ENCODE peak calls at places on chromosome 1, in seven cellular contexts. One of them, this sample, is unnamed.

GRCh38 chr1:56533197-56533596 is 46.2 kb downstream of the PLPP3 start:
- DNase-seq in A549: no peak
- DNase-seq in IMR-90: no peak
- DNase-seq in stomach: no peak
- DNase-seq in right lobe of liver: no peak
- DNase-seq in K562: no peak
- DNase-seq in esophagus squamous epithelium: no peak
- DNase-seq in this sample: no peak

GRCh38 chr1:168138134-168138533 is 1.4 kb upstream of the GPR161 start:
- DNase-seq in A549: no peak
- DNase-seq in K562: no peak
- DNase-seq in esophagus squamous epithelium: no peak
- DNase-seq in stomach: no peak
- DNase-seq in IMR-90: peak
- DNase-seq in right lobe of liver: no peak
- DNase-seq in this sample: no peak

GRCh38 chr1:43973981-43974442 is 748 bp upstream of the ATP6V0B start:
- DNase-seq in A549: peak
- DNase-seq in IMR-90: no peak
- DNase-seq in K562: no peak
- DNase-seq in right lobe of liver: no peak
- DNase-seq in esophagus squamous epithelium: no peak
- DNase-seq in stomach: no peak
- DNase-seq in this sample: no peak

GRCh38 chr1:197360068-197360467 is 92.0 kb downstream of the CRB1 start:
- DNase-seq in right lobe of liver: no peak
- DNase-seq in stomach: no peak
- DNase-seq in A549: no peak
- DNase-seq in K562: no peak
- DNase-seq in IMR-90: peak
- DNase-seq in esophagus squamous epithelium: no peak
- DNase-seq in this sample: peak

GRCh38 chr1:45765999-45766792 is 15.7 kb upstream of the IPP start:
- DNase-seq in stomach: no peak
- DNase-seq in right lobe of liver: no peak
- DNase-seq in IMR-90: no peak
- DNase-seq in esophagus squamous epithelium: no peak
- DNase-seq in K562: no peak
- DNase-seq in A549: no peak
- DNase-seq in this sample: no peak

GRCh38 chr1:221605569-221605968 is 136.3 kb downstream of the DUSP10 start:
- DNase-seq in stomach: no peak
- DNase-seq in IMR-90: no peak
- DNase-seq in right lobe of liver: no peak
- DNase-seq in esophagus squamous epithelium: no peak
- DNase-seq in K562: no peak
- DNase-seq in A549: no peak
- DNase-seq in this sample: no peak

GRCh38 chr1:245129321-245129720 is 25.5 kb upstream of the KIF26B start:
- DNase-seq in A549: no peak
- DNase-seq in esophagus squamous epithelium: no peak
- DNase-seq in right lobe of liver: no peak
- DNase-seq in stomach: no peak
- DNase-seq in IMR-90: no peak
- DNase-seq in K562: no peak
- DNase-seq in this sample: no peak

GRCh38 chr1:16351994-16352841 is at the start of gene FBXO42:
- DNase-seq in A549: peak
- DNase-seq in stomach: peak
- DNase-seq in esophagus squamous epithelium: peak
- DNase-seq in K562: peak
- DNase-seq in IMR-90: peak
- DNase-seq in right lobe of liver: peak
- DNase-seq in this sample: peak

DNA sequence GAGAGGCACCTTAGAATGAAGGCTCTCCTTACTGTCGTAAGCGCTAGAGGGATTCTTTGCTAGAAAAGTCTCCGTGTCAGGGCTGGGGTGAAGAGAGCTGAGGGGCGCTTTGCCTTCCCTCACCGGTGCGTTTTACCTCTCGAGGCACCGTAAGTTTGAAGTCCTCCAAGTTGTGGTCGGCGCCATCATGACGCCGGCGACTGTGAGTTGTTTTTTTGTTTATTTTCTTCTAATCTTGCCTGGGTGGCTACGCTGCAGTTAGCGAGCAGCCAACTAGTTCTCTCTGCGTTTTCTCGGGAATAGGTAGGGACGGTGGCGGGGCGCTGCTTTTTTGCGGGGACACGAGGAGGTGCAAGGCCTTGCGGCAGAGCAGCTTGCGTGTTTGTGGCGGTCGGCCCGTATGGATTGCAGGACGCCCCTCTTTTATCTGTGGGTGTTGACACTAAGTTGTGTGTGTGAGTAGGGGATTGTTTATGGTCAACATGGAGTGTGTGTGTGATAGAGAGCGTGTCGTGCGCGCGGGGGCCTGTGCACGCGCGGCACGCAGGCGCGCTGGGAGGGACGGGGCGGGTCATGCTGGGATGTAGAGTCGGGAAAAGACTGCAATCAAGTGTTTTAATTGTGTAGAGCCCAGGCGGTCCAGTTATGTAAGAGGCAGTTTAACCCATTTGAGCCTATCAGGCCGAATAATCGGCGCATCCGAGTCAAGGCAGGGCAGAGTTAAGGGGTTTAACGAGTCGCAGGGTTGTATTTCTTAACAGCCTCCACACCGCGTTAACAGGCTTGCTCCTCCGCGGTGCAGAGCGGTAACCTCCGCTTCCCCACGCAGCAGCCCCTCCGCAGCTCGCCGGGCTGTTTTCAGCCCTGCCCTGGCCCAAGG is 1.1 kb upstream of the NEGR1 start:
- DNase-seq in IMR-90: peak
- DNase-seq in esophagus squamous epithelium: no peak
- DNase-seq in K562: no peak
- DNase-seq in stomach: peak
- DNase-seq in A549: no peak
- DNase-seq in right lobe of liver: peak
- DNase-seq in this sample: peak
- TF ChIP-seq POLR2A in IMR-90: no peak
- TF ChIP-seq POLR2A in esophagus squamous epithelium: peak
- TF ChIP-seq POLR2A in K562: no peak
- TF ChIP-seq POLR2A in stomach: no peak
- TF ChIP-seq POLR2A in A549: no peak
- TF ChIP-seq POLR2A in right lobe of liver: no peak
- TF ChIP-seq POLR2A in this sample: no peak

DNA sequence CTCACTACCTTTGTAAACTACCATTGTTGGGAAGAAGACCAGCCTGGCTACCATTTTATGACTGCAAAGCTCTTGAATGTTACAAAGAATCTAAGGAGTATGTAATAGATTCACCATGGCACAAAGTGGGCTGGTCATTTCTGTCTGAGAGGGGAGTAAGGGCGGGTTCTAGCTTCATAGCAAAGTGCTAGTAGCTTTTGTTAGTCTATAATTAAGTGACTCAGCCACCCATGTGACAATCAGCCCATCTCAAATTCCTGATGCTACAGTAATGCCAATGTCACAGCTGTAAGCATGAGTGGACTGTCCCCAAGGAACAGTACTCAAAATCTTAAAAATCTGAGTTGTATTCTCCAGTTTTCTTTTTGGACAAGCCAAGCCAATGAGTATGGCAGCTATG is 15.4 kb upstream of the OTUD3 start:
- DNase-seq in K562: no peak
- DNase-seq in A549: no peak
- DNase-seq in right lobe of liver: no peak
- DNase-seq in IMR-90: no peak
- DNase-seq in stomach: no peak
- DNase-seq in esophagus squamous epithelium: no peak
- DNase-seq in this sample: no peak
- H3K27ac ChIP-seq in K562: no peak
- H3K27ac ChIP-seq in A549: no peak
- H3K27ac ChIP-seq in right lobe of liver: no peak
- H3K27ac ChIP-seq in IMR-90: no peak
- H3K27ac ChIP-seq in stomach: no peak
- H3K27ac ChIP-seq in esophagus squamous epithelium: no peak
- H3K27ac ChIP-seq in this sample: no peak

DNA sequence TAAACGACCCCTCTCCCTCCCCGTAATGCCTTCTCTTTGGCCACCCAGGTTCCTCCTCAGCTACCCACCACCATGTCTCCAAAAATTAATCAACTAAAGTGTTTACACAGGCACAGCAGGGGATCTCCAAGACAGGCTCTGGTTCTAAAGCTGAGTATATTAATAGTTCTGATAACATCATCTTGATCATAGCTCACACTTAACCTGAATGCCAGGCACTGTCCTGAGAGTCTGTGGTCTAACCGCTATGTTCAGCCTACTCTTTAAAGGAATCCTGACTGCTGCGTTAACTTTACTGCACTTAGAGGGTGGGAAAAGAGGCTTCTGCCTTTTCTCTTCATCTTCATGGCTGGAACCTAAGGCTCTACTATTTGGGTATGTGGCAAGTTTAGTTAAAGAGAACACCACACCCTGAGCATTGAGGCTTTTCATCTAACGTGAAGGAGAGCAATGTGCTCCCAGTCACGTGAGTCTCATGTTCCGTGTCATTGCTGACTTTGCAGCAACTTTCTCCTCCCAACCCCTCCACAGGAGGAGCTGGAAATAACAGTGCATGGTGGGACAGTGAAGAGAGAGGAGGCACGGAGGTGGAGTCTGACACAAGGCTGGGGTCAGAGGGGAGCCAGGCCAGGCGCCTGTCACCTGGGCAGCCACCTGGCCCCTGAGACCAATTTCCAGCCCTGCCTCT is 86.4 kb downstream of the FAM78B start:
- DNase-seq in A549: no peak
- DNase-seq in esophagus squamous epithelium: no peak
- DNase-seq in K562: no peak
- DNase-seq in IMR-90: no peak
- DNase-seq in stomach: no peak
- DNase-seq in right lobe of liver: no peak
- DNase-seq in this sample: no peak
- H3K4me3 ChIP-seq in A549: no peak
- H3K4me3 ChIP-seq in esophagus squamous epithelium: no peak
- H3K4me3 ChIP-seq in K562: no peak
- H3K4me3 ChIP-seq in IMR-90: no peak
- H3K4me3 ChIP-seq in stomach: no peak
- H3K4me3 ChIP-seq in right lobe of liver: no peak
- H3K4me3 ChIP-seq in this sample: no peak

DNA sequence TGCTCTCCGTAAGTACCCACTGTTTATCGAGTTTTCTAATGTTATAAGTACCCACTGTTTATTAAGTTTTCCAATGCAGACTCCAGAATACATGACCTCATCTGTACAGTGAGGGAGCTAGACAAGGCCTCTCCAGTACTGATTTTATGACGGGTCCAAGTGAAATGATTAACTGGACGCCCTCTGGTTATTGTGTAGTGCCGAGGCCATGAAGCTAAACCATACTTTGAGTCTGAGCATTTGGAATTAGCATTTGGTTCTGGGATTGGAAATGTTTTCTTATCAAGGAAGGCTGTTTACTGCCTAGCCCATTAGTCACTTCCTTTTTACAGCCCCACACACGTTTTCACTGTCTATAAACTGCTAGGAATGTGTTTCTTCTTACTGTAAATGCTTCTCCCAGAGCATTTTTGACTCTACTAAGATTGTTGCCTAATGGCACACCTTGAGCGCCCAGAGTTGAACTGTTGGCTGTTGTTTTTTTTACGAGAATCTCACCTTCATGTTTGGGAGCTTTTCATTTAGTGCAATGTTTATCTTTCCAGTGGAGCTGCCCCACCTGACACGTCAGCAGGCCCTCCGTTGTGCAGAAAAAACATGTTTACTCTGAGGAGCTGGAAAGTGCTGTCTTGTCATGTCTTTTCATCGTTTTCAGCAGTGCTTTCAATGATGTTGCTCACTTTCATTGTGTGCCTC is 26.9 kb downstream of the SPATA46 start:
- DNase-seq in stomach: no peak
- DNase-seq in esophagus squamous epithelium: no peak
- DNase-seq in IMR-90: peak
- DNase-seq in A549: peak
- DNase-seq in right lobe of liver: no peak
- DNase-seq in K562: peak
- DNase-seq in this sample: no peak
- TF ChIP-seq POLR2A in stomach: no peak
- TF ChIP-seq POLR2A in esophagus squamous epithelium: no peak
- TF ChIP-seq POLR2A in IMR-90: no peak
- TF ChIP-seq POLR2A in A549: no peak
- TF ChIP-seq POLR2A in right lobe of liver: no peak
- TF ChIP-seq POLR2A in K562: no peak
- TF ChIP-seq POLR2A in this sample: no peak

GRCh38 chr1:41683681-41684500 is 199.4 kb upstream of the EDN2 start:
- DNase-seq in K562: peak
- DNase-seq in IMR-90: peak
- DNase-seq in A549: no peak
- DNase-seq in stomach: no peak
- DNase-seq in esophagus squamous epithelium: no peak
- DNase-seq in right lobe of liver: no peak
- DNase-seq in this sample: no peak
- H3K27ac ChIP-seq in K562: no peak
- H3K27ac ChIP-seq in IMR-90: peak
- H3K27ac ChIP-seq in A549: no peak
- H3K27ac ChIP-seq in stomach: no peak
- H3K27ac ChIP-seq in esophagus squamous epithelium: no peak
- H3K27ac ChIP-seq in right lobe of liver: no peak
- H3K27ac ChIP-seq in this sample: no peak

GRCh38 chr1:54489627-54490240 is 58.3 kb upstream of the ACOT11 start:
- DNase-seq in right lobe of liver: no peak
- DNase-seq in stomach: no peak
- DNase-seq in IMR-90: no peak
- DNase-seq in esophagus squamous epithelium: no peak
- DNase-seq in A549: no peak
- DNase-seq in K562: no peak
- DNase-seq in this sample: no peak
- H3K4me3 ChIP-seq in right lobe of liver: peak
- H3K4me3 ChIP-seq in stomach: peak
- H3K4me3 ChIP-seq in IMR-90: no peak
- H3K4me3 ChIP-seq in esophagus squamous epithelium: peak
- H3K4me3 ChIP-seq in A549: no peak
- H3K4me3 ChIP-seq in K562: peak
- H3K4me3 ChIP-seq in this sample: peak

This sample was measured in testis.